ENCODE peak calls at places on chromosomes 1 and 21, in seven cellular contexts. T is A549; O is tibial artery; S is astrocyte; M is stimulated activated CD4-positive, alpha-beta T cell treated with anti-CD3 and anti-CD28 coated beads, Interleukin-1b, Interleukin-23, amount 100 ng/mL, for 1 hour; Z is activated CD8-positive, alpha-beta T cell treated with anti-CD3 and anti-CD28 coated beads for 36 hours; C is memory B cell. X is an unnamed sample.

GRCh38 chr1:10339815-10340214 is 59.0 kb upstream of the PGD start:
- DNase-seq in T (peak), O (no peak), S (peak), M (no peak), Z (no peak), C (no peak), X (peak)

GRCh38 chr1:48080343-48081255 is 83.4 kb upstream of the TRABD2B start:
- DNase-seq in T (no peak), O (peak), S (no peak), M (no peak), Z (no peak), C (no peak), X (no peak)

GRCh38 chr21:45410151-45410864 is 5.3 kb downstream of the COL18A1 start:
- DNase-seq in T (no peak), O (no peak), S (no peak), M (no peak), Z (no peak), C (no peak), X (no peak)

GRCh38 chr1:183598386-183598785 is 8.1 kb upstream of the NCF2 start:
- DNase-seq in T (no peak), O (no peak), S (no peak), M (no peak), Z (no peak), C (no peak), X (no peak)

GRCh38 chr1:23282967-23283366 is 61.1 kb downstream of the HNRNPR start:
- DNase-seq in T (no peak), O (no peak), S (peak), M (no peak), Z (no peak), C (no peak), X (no peak)

GRCh38 chr1:217521317-217521716 is 109.6 kb downstream of the GPATCH2 start:
- DNase-seq in T (no peak), O (no peak), S (no peak), M (no peak), Z (no peak), C (no peak), X (no peak)

GRCh38 chr1:13700521-13701273 is 709 bp downstream of the PRDM2 start:
- DNase-seq in T (peak), O (peak), S (peak), M (peak), Z (peak), C (peak), X (peak)

GRCh38 chr1:192635939-192636338 is at the start of gene RGS13:
- DNase-seq in T (no peak), O (no peak), S (no peak), M (no peak), Z (no peak), C (no peak), X (no peak)

GRCh38 chr1:218459878-218460277 is 114.7 kb downstream of the TGFB2 start:
- DNase-seq in T (peak), O (no peak), S (peak), M (no peak), Z (no peak), C (no peak), X (no peak)

GRCh38 chr21:36806103-36806502 is 107.2 kb downstream of the SIM2 start:
- DNase-seq in T (no peak), O (no peak), S (peak), M (no peak), Z (no peak), C (no peak), X (no peak)

GRCh38 chr21:36120304-36120902 is 14.5 kb upstream of the CBR3 start:
- DNase-seq in T (no peak), O (no peak), S (no peak), M (no peak), Z (no peak), C (no peak), X (no peak)

GRCh38 chr1:22457356-22457755 is 5.7 kb downstream of the ZBTB40 start:
- DNase-seq in T (no peak), O (no peak), S (no peak), M (no peak), Z (no peak), C (no peak), X (no peak)

GRCh38 chr1:1430114-1430982 is 5.1 kb upstream of the VWA1 start:
- DNase-seq in T (no peak), O (peak), S (peak), M (no peak), Z (no peak), C (no peak), X (no peak)

GRCh38 chr1:93304716-93305138 is 41.0 kb upstream of the DR1 start:
- DNase-seq in T (peak), O (peak), S (peak), M (no peak), Z (peak), C (peak), X (no peak)